ENCODE peak calls at places on chromosomes 16 and 17, in nine cellular contexts. One of them, this sample, is unnamed.

GRCh38 chr17:48241131-48241591 is 133.6 kb downstream of the SNX11 start:
- DNase-seq in GM13977: peak; percentile 46
- DNase-seq in kidney: no peak
- DNase-seq in WTC11: no peak
- DNase-seq in astrocyte of the spinal cord: peak; percentile 75
- DNase-seq in AG04450: no peak
- DNase-seq in tibial nerve: no peak
- DNase-seq in kidney epithelial cell: no peak
- DNase-seq in body of pancreas: no peak
- DNase-seq in this sample: no peak

GRCh38 chr17:9230346-9230745 is 209.0 kb downstream of the NTN1 start:
- DNase-seq in GM13977: no peak
- DNase-seq in kidney: peak; percentile 66
- DNase-seq in WTC11: no peak
- DNase-seq in astrocyte of the spinal cord: no peak
- DNase-seq in AG04450: no peak
- DNase-seq in tibial nerve: no peak
- DNase-seq in kidney epithelial cell: no peak
- DNase-seq in body of pancreas: no peak
- DNase-seq in this sample: no peak

GRCh38 chr17:28970879-28971278 is 19.6 kb upstream of the PHF12 start:
- DNase-seq in GM13977: no peak
- DNase-seq in kidney: no peak
- DNase-seq in WTC11: no peak
- DNase-seq in astrocyte of the spinal cord: no peak
- DNase-seq in AG04450: no peak
- DNase-seq in tibial nerve: no peak
- DNase-seq in kidney epithelial cell: no peak
- DNase-seq in body of pancreas: no peak
- DNase-seq in this sample: no peak

GRCh38 chr17:57577751-57578607 is 167.1 kb downstream of the CCDC182 start:
- DNase-seq in GM13977: no peak
- DNase-seq in kidney: peak; percentile 65
- DNase-seq in WTC11: no peak
- DNase-seq in astrocyte of the spinal cord: peak; percentile 71
- DNase-seq in AG04450: peak; percentile 38
- DNase-seq in tibial nerve: peak; percentile 25
- DNase-seq in kidney epithelial cell: no peak
- DNase-seq in body of pancreas: no peak
- DNase-seq in this sample: no peak

GRCh38 chr17:80030730-80031410 is 4.8 kb downstream of the TBC1D16 start:
- DNase-seq in GM13977: no peak
- DNase-seq in kidney: peak; percentile 87
- DNase-seq in WTC11: no peak
- DNase-seq in astrocyte of the spinal cord: no peak
- DNase-seq in AG04450: no peak
- DNase-seq in tibial nerve: no peak
- DNase-seq in kidney epithelial cell: no peak
- DNase-seq in body of pancreas: peak; percentile 95
- DNase-seq in this sample: peak; percentile 77

GRCh38 chr16:25297151-25297787 is 39.6 kb upstream of the ZKSCAN2 start:
- DNase-seq in GM13977: no peak
- DNase-seq in kidney: no peak
- DNase-seq in WTC11: no peak
- DNase-seq in astrocyte of the spinal cord: no peak
- DNase-seq in AG04450: no peak
- DNase-seq in tibial nerve: no peak
- DNase-seq in kidney epithelial cell: no peak
- DNase-seq in body of pancreas: no peak
- DNase-seq in this sample: no peak

GRCh38 chr16:31508706-31509523 is 724 bp upstream of the RUSF1 start:
- DNase-seq in GM13977: no peak
- DNase-seq in kidney: no peak
- DNase-seq in WTC11: no peak
- DNase-seq in astrocyte of the spinal cord: no peak
- DNase-seq in AG04450: no peak
- DNase-seq in tibial nerve: no peak
- DNase-seq in kidney epithelial cell: no peak
- DNase-seq in body of pancreas: no peak
- DNase-seq in this sample: no peak

GRCh38 chr16:23484501-23485256 is 25.6 kb downstream of the GGA2 start:
- DNase-seq in GM13977: no peak
- DNase-seq in kidney: no peak
- DNase-seq in WTC11: no peak
- DNase-seq in astrocyte of the spinal cord: no peak
- DNase-seq in AG04450: no peak
- DNase-seq in tibial nerve: no peak
- DNase-seq in kidney epithelial cell: no peak
- DNase-seq in body of pancreas: no peak
- DNase-seq in this sample: no peak

GRCh38 chr16:1745900-1746692 is 25.2 kb downstream of the NME3 start:
- DNase-seq in GM13977: no peak
- DNase-seq in kidney: no peak
- DNase-seq in WTC11: no peak
- DNase-seq in astrocyte of the spinal cord: peak; percentile 92
- DNase-seq in AG04450: peak; percentile 33
- DNase-seq in tibial nerve: no peak
- DNase-seq in kidney epithelial cell: no peak
- DNase-seq in body of pancreas: no peak
- DNase-seq in this sample: no peak

GRCh38 chr17:63446218-63446980 is at the start of gene CYB561:
- DNase-seq in GM13977: peak; percentile 96
- DNase-seq in kidney: peak; percentile 95
- DNase-seq in WTC11: peak; percentile 60
- DNase-seq in astrocyte of the spinal cord: peak; percentile 35
- DNase-seq in AG04450: no peak
- DNase-seq in tibial nerve: peak; percentile 58
- DNase-seq in kidney epithelial cell: no peak
- DNase-seq in body of pancreas: peak; percentile 87
- DNase-seq in this sample: peak; percentile 95
- TF ChIP-seq CTCF in GM13977: peak; percentile 27
- TF ChIP-seq CTCF in kidney: peak; percentile 10
- TF ChIP-seq CTCF in WTC11: no peak
- TF ChIP-seq CTCF in astrocyte of the spinal cord: peak; percentile 9
- TF ChIP-seq CTCF in AG04450: no peak
- TF ChIP-seq CTCF in tibial nerve: no peak
- TF ChIP-seq CTCF in kidney epithelial cell: peak; percentile 26
- TF ChIP-seq CTCF in body of pancreas: peak; percentile 14
- TF ChIP-seq CTCF in this sample: no peak

GRCh38 chr16:85222151-85222863 is 110.0 kb upstream of the CIBAR2 start:
- DNase-seq in GM13977: no peak
- DNase-seq in kidney: no peak
- DNase-seq in WTC11: no peak
- DNase-seq in astrocyte of the spinal cord: peak; percentile 63
- DNase-seq in AG04450: no peak
- DNase-seq in tibial nerve: no peak
- DNase-seq in kidney epithelial cell: no peak
- DNase-seq in body of pancreas: no peak
- DNase-seq in this sample: no peak
- TF ChIP-seq CTCF in GM13977: no peak
- TF ChIP-seq CTCF in kidney: no peak
- TF ChIP-seq CTCF in WTC11: no peak
- TF ChIP-seq CTCF in astrocyte of the spinal cord: no peak
- TF ChIP-seq CTCF in AG04450: no peak
- TF ChIP-seq CTCF in tibial nerve: no peak
- TF ChIP-seq CTCF in kidney epithelial cell: no peak
- TF ChIP-seq CTCF in body of pancreas: no peak
- TF ChIP-seq CTCF in this sample: no peak

GRCh38 chr16:84139628-84140258 is 5.2 kb downstream of the HSDL1 start:
- DNase-seq in GM13977: no peak
- DNase-seq in kidney: no peak
- DNase-seq in WTC11: no peak
- DNase-seq in astrocyte of the spinal cord: no peak
- DNase-seq in AG04450: no peak
- DNase-seq in tibial nerve: no peak
- DNase-seq in kidney epithelial cell: no peak
- DNase-seq in body of pancreas: no peak
- DNase-seq in this sample: no peak

GRCh38 chr16:84138500-84138823 is 6.5 kb downstream of the HSDL1 start:
- DNase-seq in GM13977: no peak
- DNase-seq in kidney: no peak
- DNase-seq in WTC11: no peak
- DNase-seq in astrocyte of the spinal cord: no peak
- DNase-seq in AG04450: no peak
- DNase-seq in tibial nerve: no peak
- DNase-seq in kidney epithelial cell: no peak
- DNase-seq in body of pancreas: no peak
- DNase-seq in this sample: no peak

GRCh38 chr16:84137287-84137686 is 7.7 kb downstream of the HSDL1 start:
- DNase-seq in GM13977: no peak
- DNase-seq in kidney: no peak
- DNase-seq in WTC11: no peak
- DNase-seq in astrocyte of the spinal cord: no peak
- DNase-seq in AG04450: no peak
- DNase-seq in tibial nerve: no peak
- DNase-seq in kidney epithelial cell: no peak
- DNase-seq in body of pancreas: no peak
- DNase-seq in this sample: no peak

GRCh38 chr16:84137769-84138357 is 7.1 kb downstream of the HSDL1 start:
- DNase-seq in GM13977: no peak
- DNase-seq in kidney: no peak
- DNase-seq in WTC11: no peak
- DNase-seq in astrocyte of the spinal cord: no peak
- DNase-seq in AG04450: no peak
- DNase-seq in tibial nerve: no peak
- DNase-seq in kidney epithelial cell: no peak
- DNase-seq in body of pancreas: no peak
- DNase-seq in this sample: no peak

DNA sequence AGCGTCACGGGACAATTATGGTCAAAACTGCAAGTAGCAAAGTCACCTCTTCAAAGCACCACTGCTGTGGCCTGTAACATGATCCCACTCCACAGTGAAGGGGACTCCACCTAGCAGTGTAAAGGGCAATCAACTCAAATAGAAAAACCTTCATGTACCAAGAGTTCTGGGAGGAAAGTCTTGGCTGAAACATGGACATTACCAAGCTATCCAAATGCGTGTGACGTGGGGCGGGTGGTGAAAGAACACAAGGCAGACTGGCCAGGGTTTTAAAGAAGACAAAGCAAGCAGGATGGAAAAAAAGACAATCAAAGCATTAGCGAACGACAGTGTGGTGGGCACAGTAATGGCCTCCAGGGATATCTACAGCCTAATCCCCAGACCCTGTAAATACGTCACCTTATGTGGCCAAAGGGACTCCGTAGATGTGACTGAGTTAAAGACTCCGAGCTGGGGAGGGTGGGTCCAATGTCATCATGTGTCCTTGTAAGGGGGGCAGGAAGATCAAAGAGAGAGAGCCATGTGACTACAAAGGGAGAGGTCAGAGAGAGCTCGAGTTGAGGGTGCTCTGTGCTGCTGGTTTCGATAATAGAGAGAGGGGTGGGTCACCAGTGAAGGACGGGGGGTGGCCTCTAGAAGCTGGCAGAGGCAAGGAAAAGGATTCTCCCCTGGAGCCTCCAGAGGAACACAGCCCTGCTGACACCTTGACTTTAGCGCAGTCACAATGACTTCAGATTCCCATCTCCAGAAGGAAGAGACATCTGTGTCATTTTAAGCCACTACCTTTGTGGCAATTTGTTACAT is 6.0 kb downstream of the HSDL1 start:
- DNase-seq in GM13977: peak; percentile 76
- DNase-seq in kidney: no peak
- DNase-seq in WTC11: no peak
- DNase-seq in astrocyte of the spinal cord: peak; percentile 58
- DNase-seq in AG04450: no peak
- DNase-seq in tibial nerve: no peak
- DNase-seq in kidney epithelial cell: no peak
- DNase-seq in body of pancreas: no peak
- DNase-seq in this sample: no peak
- TF ChIP-seq CTCF in GM13977: no peak
- TF ChIP-seq CTCF in kidney: no peak
- TF ChIP-seq CTCF in WTC11: no peak
- TF ChIP-seq CTCF in astrocyte of the spinal cord: no peak
- TF ChIP-seq CTCF in AG04450: no peak
- TF ChIP-seq CTCF in tibial nerve: no peak
- TF ChIP-seq CTCF in kidney epithelial cell: no peak
- TF ChIP-seq CTCF in body of pancreas: no peak
- TF ChIP-seq CTCF in this sample: no peak

GRCh38 chr17:10697092-10698081 is at the start of the genes ADPRM and SCO1:
- DNase-seq in GM13977: peak; percentile 95
- DNase-seq in kidney: peak; percentile 98
- DNase-seq in WTC11: peak; percentile 94
- DNase-seq in astrocyte of the spinal cord: peak; percentile 93
- DNase-seq in AG04450: peak; percentile 80
- DNase-seq in tibial nerve: peak; percentile 83
- DNase-seq in kidney epithelial cell: peak; percentile 79
- DNase-seq in body of pancreas: peak; percentile 93
- DNase-seq in this sample: peak; percentile 65
- TF ChIP-seq CTCF in GM13977: peak; percentile 43
- TF ChIP-seq CTCF in kidney: peak; percentile 49
- TF ChIP-seq CTCF in WTC11: no peak
- TF ChIP-seq CTCF in astrocyte of the spinal cord: peak; percentile 59
- TF ChIP-seq CTCF in AG04450: peak; percentile 56
- TF ChIP-seq CTCF in tibial nerve: peak; percentile 68
- TF ChIP-seq CTCF in kidney epithelial cell: peak; percentile 48
- TF ChIP-seq CTCF in body of pancreas: peak; percentile 55
- TF ChIP-seq CTCF in this sample: no peak

DNA sequence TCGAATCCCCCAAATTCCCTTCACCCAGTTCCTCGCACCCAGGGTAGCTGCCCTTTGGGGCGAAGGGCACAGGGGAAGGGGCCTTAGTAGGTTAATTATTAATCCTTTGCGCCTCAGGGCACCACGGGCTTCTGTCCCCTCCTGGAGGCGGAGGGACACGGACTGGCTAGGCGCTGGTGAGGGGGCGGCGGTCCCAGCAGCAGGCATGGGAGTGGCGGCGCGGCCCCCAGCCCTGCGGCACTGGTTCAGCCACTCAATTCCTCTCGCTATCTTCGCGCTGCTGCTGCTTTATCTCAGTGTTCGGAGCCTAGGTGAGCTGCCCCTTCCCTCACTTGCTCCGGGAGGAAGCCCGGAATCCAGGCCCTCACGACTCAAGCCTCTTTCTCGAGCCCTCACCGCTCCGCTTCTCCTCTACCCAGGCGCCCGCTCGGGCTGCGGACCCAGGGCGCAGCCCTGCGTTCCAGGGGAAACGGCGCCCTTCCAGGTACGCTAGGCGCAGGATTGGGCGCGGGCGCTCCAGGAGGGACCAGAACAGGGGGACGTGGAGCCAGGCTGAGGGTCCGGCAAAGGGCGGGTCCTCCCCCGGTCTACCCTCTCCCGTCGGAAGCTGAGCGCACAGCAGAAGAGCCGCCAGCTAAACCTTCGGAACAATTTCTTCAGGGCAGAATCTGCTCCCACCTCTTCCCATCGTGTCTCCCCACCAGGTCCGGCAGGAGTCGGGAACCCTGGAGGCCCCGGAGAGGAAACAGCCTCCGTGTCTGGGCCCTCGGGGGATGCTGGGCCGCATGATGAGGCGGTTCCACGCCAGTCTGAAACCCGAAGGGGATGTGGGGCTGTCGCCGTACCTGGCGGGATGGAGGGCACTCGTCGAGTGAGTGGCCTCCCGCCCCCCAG is at the start of gene GLTPD2:
- DNase-seq in GM13977: no peak
- DNase-seq in kidney: no peak
- DNase-seq in WTC11: peak; percentile 34
- DNase-seq in astrocyte of the spinal cord: no peak
- DNase-seq in AG04450: no peak
- DNase-seq in tibial nerve: no peak
- DNase-seq in kidney epithelial cell: no peak
- DNase-seq in body of pancreas: peak; percentile 19
- DNase-seq in this sample: no peak
- TF ChIP-seq CTCF in GM13977: no peak
- TF ChIP-seq CTCF in kidney: no peak
- TF ChIP-seq CTCF in WTC11: no peak
- TF ChIP-seq CTCF in astrocyte of the spinal cord: no peak
- TF ChIP-seq CTCF in AG04450: no peak
- TF ChIP-seq CTCF in tibial nerve: no peak
- TF ChIP-seq CTCF in kidney epithelial cell: no peak
- TF ChIP-seq CTCF in body of pancreas: no peak
- TF ChIP-seq CTCF in this sample: no peak

This sample was measured in D721Med.